ENCODE peak calls at places on chromosomes 7 and 10, in five cellular contexts. H is GM04504, A is Peyer's patch, S is H9, R is ecto neural progenitor cell. T is an unnamed sample.

GRCh38 chr10:119750391-119751230 is 24.8 kb downstream of the INPP5F start:
- DNase-seq in R (peak; percentile 73), H (peak; percentile 68), S (peak; percentile 76), A (peak; percentile 87), T (peak; percentile 73)

GRCh38 chr10:5297466-5297865 is 67.3 kb upstream of the UCN3 start:
- DNase-seq in A (no peak), S (no peak), H (no peak), R (no peak), T (no peak)

GRCh38 chr10:79001082-79001885 is 67.5 kb upstream of the ZMIZ1 start:
- DNase-seq in R (no peak), H (no peak), S (no peak), A (no peak), T (no peak)

GRCh38 chr7:5231811-5232484 is 41.9 kb downstream of the WIPI2 start:
- DNase-seq in R (no peak), A (peak; percentile 77), S (no peak), H (no peak), T (no peak)

GRCh38 chr7:7051221-7051877 is 131.0 kb upstream of the C1GALT1 start:
- DNase-seq in A (peak; percentile 53), S (no peak), R (no peak), H (peak; percentile 1), T (no peak)

GRCh38 chr7:54260868-54261475 is 281.2 kb upstream of the VSTM2A start:
- DNase-seq in S (no peak), R (no peak), H (no peak), A (no peak), T (no peak)

GRCh38 chr10:47025253-47025539 is 114.0 kb downstream of the PTPN20 start:
- DNase-seq in H (no peak), S (peak; percentile 24), R (peak; percentile 43), A (no peak), T (peak; percentile 21)

GRCh38 chr7:20220824-20221547 is 3.8 kb upstream of the MACC1 start:
- DNase-seq in H (peak; percentile 94), A (no peak), S (no peak), R (no peak), T (no peak)

GRCh38 chr7:89091550-89091949 is 296.0 kb upstream of the TEX47 start:
- DNase-seq in S (no peak), R (no peak), H (no peak), A (no peak), T (no peak)

GRCh38 chr7:82700739-82701138 is 257.2 kb upstream of the CACNA2D1 start:
- DNase-seq in R (no peak), S (no peak), H (no peak), A (no peak), T (no peak)

GRCh38 chr10:43340619-43341018 is 30.8 kb upstream of the FXYD4 start:
- DNase-seq in R (no peak), A (no peak), S (no peak), H (no peak), T (peak; percentile 61)

GRCh38 chr7:45978010-45978681 is 57.1 kb upstream of the IGFBP3 start:
- DNase-seq in A (no peak), H (peak; percentile 97), S (peak; percentile 57), R (peak; percentile 34), T (peak; percentile 32)

GRCh38 chr10:103544657-103545310 is 51.3 kb downstream of the NEURL1 start:
- DNase-seq in H (no peak), R (no peak), A (peak; percentile 36), S (peak; percentile 27), T (no peak)

GRCh38 chr7:39592586-39592985 is 26.4 kb downstream of the YAE1 start:
- DNase-seq in R (no peak), S (no peak), A (no peak), H (no peak), T (no peak)

GRCh38 chr10:36779238-36779846 is 346.1 kb upstream of the ANKRD30A start:
- DNase-seq in S (peak; percentile 34), A (no peak), H (peak; percentile 38), R (peak; percentile 47), T (no peak)

GRCh38 chr10:33732176-33733025 is 397.9 kb upstream of the NRP1 start:
- DNase-seq in H (no peak), A (no peak), R (no peak), S (no peak), T (no peak)

GRCh38 chr10:91796332-91797076 is 1.7 kb upstream of the TNKS2 start:
- DNase-seq in H (no peak), S (peak; percentile 66), A (peak; percentile 79), R (peak; percentile 68), T (peak; percentile 57)

GRCh38 chr10:4867520-4868356 is 41.7 kb downstream of the AKR1E2 start:
- DNase-seq in R (no peak), S (no peak), H (no peak), A (no peak), T (no peak)

GRCh38 chr10:61733358-61733940 is 70.7 kb downstream of the CABCOCO1 start:
- DNase-seq in A (no peak), H (no peak), R (no peak), S (no peak), T (no peak)

GRCh38 chr7:129188372-129188891 is at the start of gene SMO:
- DNase-seq in H (no peak), A (peak; percentile 50), S (peak; percentile 84), R (peak; percentile 94), T (peak; percentile 37)

GRCh38 chr7:46786221-46786951 is 795.5 kb downstream of the TNS3 start:
- DNase-seq in R (no peak), S (no peak), A (no peak), H (peak; percentile 28), T (no peak)

GRCh38 chr7:28346256-28346655 is 66.1 kb upstream of the CREB5 start:
- DNase-seq in H (no peak), A (no peak), S (no peak), R (no peak), T (no peak)

GRCh38 chr7:95917622-95918021 is 145.3 kb downstream of the DYNC1I1 start:
- DNase-seq in A (no peak), H (no peak), S (no peak), R (no peak), T (no peak)

GRCh38 chr7:56091591-56091990 is 1.2 kb downstream of the PHKG1 start:
- DNase-seq in R (no peak), H (no peak), S (no peak), A (no peak), T (no peak)

GRCh38 chr10:77575271-77576006 is 62.2 kb downstream of the KCNMA1 start:
- DNase-seq in A (no peak), S (no peak), H (no peak), R (no peak), T (no peak)

GRCh38 chr7:69467826-69468225 is 130.4 kb upstream of the AUTS2 start:
- DNase-seq in S (no peak), H (no peak), A (no peak), R (no peak), T (no peak)

GRCh38 chr7:6482743-6483119 is 35.0 kb upstream of the DAGLB start:
- DNase-seq in R (no peak), H (no peak), A (no peak), S (no peak), T (no peak)

GRCh38 chr10:10630281-10630680 is 387.4 kb upstream of the CELF2 start:
- DNase-seq in S (no peak), H (no peak), A (no peak), R (no peak), T (no peak)

GRCh38 chr7:134514106-134514505 is 13.3 kb upstream of the AKR1B10 start:
- DNase-seq in R (no peak), S (no peak), H (no peak), A (no peak), T (no peak)

GRCh38 chr10:117363027-117363426 is 12.2 kb downstream of the PDZD8 start:
- DNase-seq in A (no peak), R (no peak), S (no peak), H (no peak), T (no peak)

GRCh38 chr7:107870427-107871000 is 20.5 kb upstream of the DLD start:
- DNase-seq in S (no peak), R (no peak), H (no peak), A (no peak), T (no peak)

T was measured in stomach.